ENCODE peak calls at places on chromosomes 6 and 20, in eight cellular contexts. One of them, this sample, is unnamed.

GRCh38 chr20:58453391-58453790 is 61.8 kb downstream of the APCDD1L start:
- DNase-seq in NCI-H446: no peak
- DNase-seq in Kasumi-1: no peak
- DNase-seq in activated naive CD4-positive, alpha-beta T cell treated with anti-CD3 and anti-CD28 coated beads, Interleukin-2, amount 50 U/mL, for 72 hours: no peak
- DNase-seq in heart left ventricle: no peak
- DNase-seq in HT-29: no peak
- DNase-seq in Right ventricle myocardium superior: no peak
- DNase-seq in stimulated activated naive CD8-positive, alpha-beta T cell treated with anti-CD3 and anti-CD28 coated beads, Interleukin-15, Interleukin-2, amounts not matched to agents 100 U/mL and 50 U/mL, for 24 hours: no peak
- DNase-seq in this sample: no peak

GRCh38 chr20:10549511-10549910 is 114.4 kb downstream of the SLX4IP start:
- DNase-seq in Right ventricle myocardium superior: no peak
- DNase-seq in Kasumi-1: no peak
- DNase-seq in HT-29: no peak
- DNase-seq in stimulated activated naive CD8-positive, alpha-beta T cell treated with anti-CD3 and anti-CD28 coated beads, Interleukin-15, Interleukin-2, amounts not matched to agents 100 U/mL and 50 U/mL, for 24 hours: no peak
- DNase-seq in heart left ventricle: no peak
- DNase-seq in activated naive CD4-positive, alpha-beta T cell treated with anti-CD3 and anti-CD28 coated beads, Interleukin-2, amount 50 U/mL, for 72 hours: no peak
- DNase-seq in NCI-H446: no peak
- DNase-seq in this sample: no peak

GRCh38 chr6:119325559-119326240 is 23.9 kb downstream of the MAN1A1 start:
- DNase-seq in NCI-H446: no peak
- DNase-seq in stimulated activated naive CD8-positive, alpha-beta T cell treated with anti-CD3 and anti-CD28 coated beads, Interleukin-15, Interleukin-2, amounts not matched to agents 100 U/mL and 50 U/mL, for 24 hours: no peak
- DNase-seq in HT-29: no peak
- DNase-seq in heart left ventricle: no peak
- DNase-seq in Right ventricle myocardium superior: peak
- DNase-seq in Kasumi-1: no peak
- DNase-seq in activated naive CD4-positive, alpha-beta T cell treated with anti-CD3 and anti-CD28 coated beads, Interleukin-2, amount 50 U/mL, for 72 hours: no peak
- DNase-seq in this sample: no peak

GRCh38 chr20:4375881-4376280 is 345.8 kb upstream of the PRND start:
- DNase-seq in NCI-H446: no peak
- DNase-seq in heart left ventricle: no peak
- DNase-seq in HT-29: no peak
- DNase-seq in activated naive CD4-positive, alpha-beta T cell treated with anti-CD3 and anti-CD28 coated beads, Interleukin-2, amount 50 U/mL, for 72 hours: no peak
- DNase-seq in Right ventricle myocardium superior: no peak
- DNase-seq in stimulated activated naive CD8-positive, alpha-beta T cell treated with anti-CD3 and anti-CD28 coated beads, Interleukin-15, Interleukin-2, amounts not matched to agents 100 U/mL and 50 U/mL, for 24 hours: no peak
- DNase-seq in Kasumi-1: peak
- DNase-seq in this sample: peak

GRCh38 chr6:160974304-160974771 is 17.2 kb upstream of the MAP3K4 start:
- DNase-seq in HT-29: no peak
- DNase-seq in Right ventricle myocardium superior: peak
- DNase-seq in heart left ventricle: peak
- DNase-seq in activated naive CD4-positive, alpha-beta T cell treated with anti-CD3 and anti-CD28 coated beads, Interleukin-2, amount 50 U/mL, for 72 hours: no peak
- DNase-seq in Kasumi-1: no peak
- DNase-seq in stimulated activated naive CD8-positive, alpha-beta T cell treated with anti-CD3 and anti-CD28 coated beads, Interleukin-15, Interleukin-2, amounts not matched to agents 100 U/mL and 50 U/mL, for 24 hours: no peak
- DNase-seq in NCI-H446: no peak
- DNase-seq in this sample: peak

GRCh38 chr20:23459431-23460112 is 6.9 kb upstream of the CST11 start:
- DNase-seq in NCI-H446: no peak
- DNase-seq in HT-29: no peak
- DNase-seq in heart left ventricle: no peak
- DNase-seq in stimulated activated naive CD8-positive, alpha-beta T cell treated with anti-CD3 and anti-CD28 coated beads, Interleukin-15, Interleukin-2, amounts not matched to agents 100 U/mL and 50 U/mL, for 24 hours: no peak
- DNase-seq in activated naive CD4-positive, alpha-beta T cell treated with anti-CD3 and anti-CD28 coated beads, Interleukin-2, amount 50 U/mL, for 72 hours: no peak
- DNase-seq in Right ventricle myocardium superior: no peak
- DNase-seq in Kasumi-1: no peak
- DNase-seq in this sample: no peak

GRCh38 chr20:24360531-24360930 is 108.9 kb upstream of the SYNDIG1 start:
- DNase-seq in stimulated activated naive CD8-positive, alpha-beta T cell treated with anti-CD3 and anti-CD28 coated beads, Interleukin-15, Interleukin-2, amounts not matched to agents 100 U/mL and 50 U/mL, for 24 hours: no peak
- DNase-seq in Kasumi-1: no peak
- DNase-seq in heart left ventricle: no peak
- DNase-seq in activated naive CD4-positive, alpha-beta T cell treated with anti-CD3 and anti-CD28 coated beads, Interleukin-2, amount 50 U/mL, for 72 hours: no peak
- DNase-seq in NCI-H446: no peak
- DNase-seq in Right ventricle myocardium superior: no peak
- DNase-seq in HT-29: no peak
- DNase-seq in this sample: no peak

GRCh38 chr6:27651371-27651732 is 178.4 kb upstream of the ZNF184 start:
- DNase-seq in Right ventricle myocardium superior: no peak
- DNase-seq in heart left ventricle: no peak
- DNase-seq in HT-29: no peak
- DNase-seq in stimulated activated naive CD8-positive, alpha-beta T cell treated with anti-CD3 and anti-CD28 coated beads, Interleukin-15, Interleukin-2, amounts not matched to agents 100 U/mL and 50 U/mL, for 24 hours: no peak
- DNase-seq in activated naive CD4-positive, alpha-beta T cell treated with anti-CD3 and anti-CD28 coated beads, Interleukin-2, amount 50 U/mL, for 72 hours: no peak
- DNase-seq in Kasumi-1: no peak
- DNase-seq in NCI-H446: no peak
- DNase-seq in this sample: no peak

GRCh38 chr6:110581682-110582081 is 105.3 kb upstream of the SLC22A16 start:
- DNase-seq in Right ventricle myocardium superior: no peak
- DNase-seq in NCI-H446: no peak
- DNase-seq in heart left ventricle: no peak
- DNase-seq in stimulated activated naive CD8-positive, alpha-beta T cell treated with anti-CD3 and anti-CD28 coated beads, Interleukin-15, Interleukin-2, amounts not matched to agents 100 U/mL and 50 U/mL, for 24 hours: no peak
- DNase-seq in Kasumi-1: no peak
- DNase-seq in HT-29: no peak
- DNase-seq in activated naive CD4-positive, alpha-beta T cell treated with anti-CD3 and anti-CD28 coated beads, Interleukin-2, amount 50 U/mL, for 72 hours: no peak
- DNase-seq in this sample: no peak

GRCh38 chr6:104995989-104996617 is 39.2 kb downstream of the LIN28B start:
- DNase-seq in heart left ventricle: no peak
- DNase-seq in Kasumi-1: peak
- DNase-seq in stimulated activated naive CD8-positive, alpha-beta T cell treated with anti-CD3 and anti-CD28 coated beads, Interleukin-15, Interleukin-2, amounts not matched to agents 100 U/mL and 50 U/mL, for 24 hours: no peak
- DNase-seq in NCI-H446: no peak
- DNase-seq in HT-29: no peak
- DNase-seq in activated naive CD4-positive, alpha-beta T cell treated with anti-CD3 and anti-CD28 coated beads, Interleukin-2, amount 50 U/mL, for 72 hours: no peak
- DNase-seq in Right ventricle myocardium superior: no peak
- DNase-seq in this sample: no peak

GRCh38 chr6:21593927-21594421 is 423 bp downstream of the SOX4 start:
- DNase-seq in NCI-H446: no peak
- DNase-seq in stimulated activated naive CD8-positive, alpha-beta T cell treated with anti-CD3 and anti-CD28 coated beads, Interleukin-15, Interleukin-2, amounts not matched to agents 100 U/mL and 50 U/mL, for 24 hours: peak
- DNase-seq in activated naive CD4-positive, alpha-beta T cell treated with anti-CD3 and anti-CD28 coated beads, Interleukin-2, amount 50 U/mL, for 72 hours: peak
- DNase-seq in heart left ventricle: peak
- DNase-seq in HT-29: no peak
- DNase-seq in Kasumi-1: no peak
- DNase-seq in Right ventricle myocardium superior: no peak
- DNase-seq in this sample: no peak

GRCh38 chr20:14561733-14562132 is 224.3 kb upstream of the FLRT3 start:
- DNase-seq in activated naive CD4-positive, alpha-beta T cell treated with anti-CD3 and anti-CD28 coated beads, Interleukin-2, amount 50 U/mL, for 72 hours: no peak
- DNase-seq in Kasumi-1: no peak
- DNase-seq in Right ventricle myocardium superior: no peak
- DNase-seq in NCI-H446: peak
- DNase-seq in HT-29: no peak
- DNase-seq in stimulated activated naive CD8-positive, alpha-beta T cell treated with anti-CD3 and anti-CD28 coated beads, Interleukin-15, Interleukin-2, amounts not matched to agents 100 U/mL and 50 U/mL, for 24 hours: no peak
- DNase-seq in heart left ventricle: no peak
- DNase-seq in this sample: no peak

GRCh38 chr20:22963581-22963980 is 71.5 kb upstream of the SSTR4 start:
- DNase-seq in Right ventricle myocardium superior: no peak
- DNase-seq in activated naive CD4-positive, alpha-beta T cell treated with anti-CD3 and anti-CD28 coated beads, Interleukin-2, amount 50 U/mL, for 72 hours: no peak
- DNase-seq in NCI-H446: no peak
- DNase-seq in HT-29: no peak
- DNase-seq in heart left ventricle: no peak
- DNase-seq in stimulated activated naive CD8-positive, alpha-beta T cell treated with anti-CD3 and anti-CD28 coated beads, Interleukin-15, Interleukin-2, amounts not matched to agents 100 U/mL and 50 U/mL, for 24 hours: no peak
- DNase-seq in Kasumi-1: no peak
- DNase-seq in this sample: no peak